ENCODE peak calls at places on chromosome 6, in five cellular contexts. Z, N, H, Q and G are unnamed samples.

GRCh38 chr6:35088281-35089215 is 52.6 kb downstream of the TCP11 start:
- DNase-seq in H (no peak), Z (no peak), Q (no peak), N (no peak), G (peak; percentile 18)

GRCh38 chr6:137870744-137871247 is 3.7 kb downstream of the TNFAIP3 start:
- DNase-seq in N (peak; percentile 68), Z (peak; percentile 35), Q (no peak), H (no peak), G (peak; percentile 52)

GRCh38 chr6:166500246-166500645 is 86.2 kb downstream of the RAMACL start:
- DNase-seq in Z (no peak), N (no peak), H (no peak), Q (no peak), G (no peak)

GRCh38 chr6:81985191-81985590 is 232.7 kb upstream of the TENT5A start:
- DNase-seq in Q (no peak), H (no peak), N (no peak), Z (no peak), G (no peak)

GRCh38 chr6:33297406-33297955 is 1.3 kb downstream of the RGL2 start:
- DNase-seq in Z (no peak), Q (peak; percentile 86), H (peak; percentile 59), N (peak; percentile 57), G (peak; percentile 68)

GRCh38 chr6:80465513-80465912 is 359.0 kb downstream of the BCKDHB start:
- DNase-seq in Z (no peak), N (no peak), H (no peak), Q (no peak), G (no peak)

GRCh38 chr6:45710304-45710821 is 305.3 kb downstream of the CLIC5 start:
- DNase-seq in N (peak; percentile 55), Z (peak; percentile 62), H (no peak), Q (no peak), G (peak; percentile 59)

GRCh38 chr6:46733410-46733809 is 1.8 kb downstream of the PLA2G7 start:
- DNase-seq in N (no peak), Z (no peak), Q (no peak), H (no peak), G (no peak)

GRCh38 chr6:150463852-150464251 is 95.0 kb downstream of the IYD start:
- DNase-seq in Z (no peak), H (no peak), N (no peak), Q (no peak), G (no peak)

GRCh38 chr6:167225903-167226508 is 65.1 kb upstream of the UNC93A start:
- DNase-seq in Q (no peak), H (no peak), Z (no peak), N (no peak), G (no peak)

GRCh38 chr6:36769676-36770499 is 69.4 kb downstream of the CPNE5 start:
- DNase-seq in N (no peak), Q (peak; percentile 44), Z (no peak), H (no peak), G (no peak)

GRCh38 chr6:5956939-5957338 is 49.8 kb downstream of the NRN1 start:
- DNase-seq in Z (no peak), Q (no peak), H (no peak), N (no peak), G (no peak)

GRCh38 chr6:82589509-82590206 is 226.0 kb downstream of the TPBG start:
- DNase-seq in H (no peak), N (peak; percentile 27), Z (peak; percentile 46), Q (no peak), G (peak; percentile 22)

GRCh38 chr6:109625199-109625598 is 65.8 kb downstream of the AK9 start:
- DNase-seq in N (no peak), Z (no peak), Q (no peak), H (no peak), G (no peak)

GRCh38 chr6:33247977-33248642 is 23.6 kb downstream of the VPS52 start:
- DNase-seq in Z (peak; percentile 82), N (peak; percentile 74), Q (peak; percentile 93), H (peak; percentile 96), G (peak; percentile 84)

GRCh38 chr6:7561153-7561964 is 19.9 kb downstream of the DSP start:
- DNase-seq in Z (no peak), H (no peak), Q (no peak), N (no peak), G (no peak)

GRCh38 chr6:89468998-89469397 is 36.0 kb downstream of the ANKRD6 start:
- DNase-seq in H (no peak), Z (no peak), Q (no peak), N (no peak), G (no peak)

GRCh38 chr6:160041608-160042007 is 72.7 kb downstream of the IGF2R start:
- DNase-seq in H (no peak), Z (no peak), Q (no peak), N (no peak), G (no peak)

GRCh38 chr6:17336425-17336824 is 55.3 kb downstream of the RBM24 start:
- DNase-seq in N (no peak), Z (no peak), Q (no peak), H (no peak), G (no peak)

DNA sequence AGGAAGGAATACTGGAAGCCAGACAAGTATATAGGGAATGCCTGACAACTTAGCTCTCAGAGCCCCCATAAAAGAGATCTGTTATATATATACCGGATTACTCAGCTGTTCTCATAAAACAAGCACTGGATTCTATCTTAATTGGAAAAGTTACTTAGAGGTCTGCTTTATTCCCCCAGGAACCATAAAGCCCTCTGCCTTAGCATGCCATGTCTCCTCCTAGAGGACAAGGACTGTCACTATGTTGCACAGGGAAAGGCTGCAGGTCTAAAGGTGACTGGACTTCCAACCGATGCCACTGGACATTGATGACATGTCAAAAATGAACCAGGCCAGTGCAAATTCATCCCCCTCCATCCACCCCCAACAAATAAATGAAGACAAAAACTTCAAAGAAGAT is 6.4 kb downstream of the EXOC2 start:
- DNase-seq in H (no peak), Z (no peak), Q (no peak), N (no peak), G (no peak)
- TF ChIP-seq CTCF in H (peak; percentile 24), Z (peak; percentile 19), Q (no peak), N (peak; percentile 31), G (peak; percentile 10)

GRCh38 chr6:133818320-133818719 is 70.6 kb upstream of the TCF21 start:
- DNase-seq in Z (no peak), Q (no peak), N (no peak), H (no peak), G (no peak)
- TF ChIP-seq CTCF in Z (no peak), Q (no peak), N (no peak), H (no peak), G (no peak)

DNA sequence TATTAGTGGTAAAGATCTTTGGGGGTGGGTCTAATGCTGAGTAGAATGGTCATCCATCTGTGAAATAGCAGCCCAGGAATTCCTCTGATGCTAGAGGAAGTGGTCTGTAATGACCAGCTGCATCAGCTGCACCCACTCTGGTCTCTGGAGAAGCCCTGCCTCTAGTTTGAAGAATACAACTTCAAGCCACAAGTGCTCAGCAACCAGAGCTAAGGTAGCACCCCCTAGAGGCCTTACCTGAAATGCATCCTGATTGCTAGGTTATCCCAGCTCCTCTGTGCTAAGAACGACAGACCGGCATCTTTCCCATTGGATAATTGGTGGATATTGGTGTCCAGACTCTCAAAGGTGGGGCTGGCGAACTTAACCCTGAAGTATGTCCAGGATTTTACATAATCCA is 58.2 kb downstream of the DNAH8 start:
- DNase-seq in H (peak; percentile 13), N (peak; percentile 35), Z (no peak), Q (no peak), G (peak; percentile 37)
- TF ChIP-seq CTCF in H (no peak), N (peak; percentile 28), Z (peak; percentile 60), Q (peak; percentile 24), G (peak; percentile 43)

GRCh38 chr6:49606696-49607390 is 29.8 kb downstream of the RHAG start:
- DNase-seq in H (peak; percentile 29), Z (no peak), N (peak; percentile 64), Q (no peak), G (peak; percentile 47)

DNA sequence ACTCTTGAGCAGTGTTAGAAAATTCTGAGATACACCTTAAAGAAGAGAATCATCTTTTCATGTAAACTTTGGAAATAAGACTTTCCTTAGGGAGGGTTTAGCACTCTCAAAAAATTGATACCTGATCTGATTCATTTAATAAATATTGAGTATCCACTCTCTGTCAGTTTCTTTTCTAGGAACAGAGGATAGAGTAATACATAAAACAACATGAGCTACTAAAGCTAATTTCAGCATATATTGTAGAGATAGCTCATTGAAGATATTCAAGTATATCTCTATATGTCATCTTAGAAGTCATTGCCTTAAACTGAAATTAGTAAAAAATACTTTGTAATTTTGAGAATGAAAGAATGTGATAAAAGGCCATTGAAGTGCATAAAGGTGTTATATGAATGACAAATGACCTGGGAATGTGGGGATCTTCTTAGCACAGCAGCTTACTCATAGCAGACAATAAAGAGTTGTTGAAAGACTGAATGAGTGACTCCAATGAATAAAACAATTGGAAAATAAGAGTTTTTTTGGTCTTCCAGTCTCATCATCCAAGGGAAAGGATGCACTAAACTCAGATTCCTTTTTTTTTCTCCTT is 29.2 kb downstream of the RHAG start:
- DNase-seq in Z (no peak), H (no peak), Q (no peak), N (no peak), G (no peak)
- TF ChIP-seq CTCF in Z (no peak), H (no peak), Q (peak; percentile 9), N (no peak), G (no peak)

DNA sequence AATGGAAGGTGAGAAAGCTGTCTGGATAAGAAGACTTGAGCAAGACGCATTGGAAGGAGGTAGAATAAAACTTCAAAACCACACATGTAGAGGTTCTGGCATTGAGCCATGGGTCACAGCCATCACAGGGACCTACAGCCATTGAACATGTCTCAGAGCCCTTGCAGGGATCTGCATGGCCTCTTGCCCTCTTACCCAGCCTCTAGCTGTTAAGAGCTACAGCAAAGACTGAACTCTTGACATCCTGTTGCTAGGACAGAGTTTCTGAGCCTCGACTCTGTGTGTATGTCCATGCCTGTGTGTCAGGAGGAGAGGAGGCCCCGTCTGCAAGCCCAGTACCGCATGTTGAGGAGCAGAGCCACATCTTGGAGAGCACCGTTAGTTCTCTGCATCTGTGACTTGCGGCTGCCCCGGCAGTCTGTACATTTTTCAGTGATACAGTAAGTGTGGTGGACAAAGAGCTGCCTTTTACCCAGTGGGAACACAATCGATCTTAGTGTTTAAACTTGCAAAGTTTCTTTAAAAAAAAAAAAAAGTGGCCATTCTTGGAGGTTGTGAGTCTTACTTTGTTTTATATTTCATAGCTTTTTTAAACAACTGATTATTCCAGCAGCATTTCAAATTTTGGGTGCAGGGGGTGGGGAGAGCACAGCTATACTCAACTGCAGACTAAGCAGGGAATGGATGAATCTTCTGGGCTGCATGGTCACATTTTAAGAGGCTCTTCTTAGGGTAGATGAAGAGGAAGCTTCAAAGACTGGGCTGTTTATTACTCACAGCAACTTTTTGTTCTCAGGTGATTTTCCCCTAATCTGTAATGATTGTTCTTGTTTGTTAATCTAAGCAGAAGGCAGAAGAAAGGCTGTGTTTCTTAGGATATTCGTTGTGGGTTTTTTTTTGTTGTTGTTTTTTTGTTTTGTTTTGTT is 88.5 kb downstream of the TBC1D7 start:
- DNase-seq in N (no peak), Z (no peak), H (no peak), Q (no peak), G (no peak)
- TF ChIP-seq CTCF in N (no peak), Z (no peak), H (no peak), Q (no peak), G (no peak)

GRCh38 chr6:49570474-49571079 is 20.1 kb downstream of the C6orf141 start:
- DNase-seq in Z (no peak), Q (no peak), H (no peak), N (no peak), G (no peak)
- TF ChIP-seq CTCF in Z (peak; percentile 8), Q (no peak), H (no peak), N (no peak), G (no peak)